ENCODE peak calls at places on chromosomes 3 and 15, in nine cellular contexts. One of them, this sample, is unnamed.

GRCh38 chr3:192869131-192870027 is 48.3 kb downstream of the MB21D2 start:
- DNase-seq in right lobe of liver: no peak
- DNase-seq in brain microvascular endothelial cell: peak; percentile 59
- DNase-seq in fibroblast of lung: peak; percentile 73
- DNase-seq in mammary epithelial cell: no peak
- DNase-seq in spleen: no peak
- DNase-seq in HCT116: no peak
- DNase-seq in psoas muscle: peak; percentile 39
- DNase-seq in heart left ventricle: no peak
- DNase-seq in this sample: no peak

GRCh38 chr3:167066977-167067843 is 312.9 kb downstream of the ZBBX start:
- DNase-seq in right lobe of liver: no peak
- DNase-seq in brain microvascular endothelial cell: no peak
- DNase-seq in fibroblast of lung: no peak
- DNase-seq in mammary epithelial cell: no peak
- DNase-seq in spleen: no peak
- DNase-seq in HCT116: no peak
- DNase-seq in psoas muscle: no peak
- DNase-seq in heart left ventricle: no peak
- DNase-seq in this sample: no peak

GRCh38 chr3:155283092-155284056 is 10.1 kb downstream of the STRIT1 start:
- DNase-seq in right lobe of liver: no peak
- DNase-seq in brain microvascular endothelial cell: no peak
- DNase-seq in fibroblast of lung: no peak
- DNase-seq in mammary epithelial cell: no peak
- DNase-seq in spleen: no peak
- DNase-seq in HCT116: no peak
- DNase-seq in psoas muscle: no peak
- DNase-seq in heart left ventricle: no peak
- DNase-seq in this sample: no peak

GRCh38 chr3:123535580-123535979 is 49.3 kb downstream of the HACD2 start:
- DNase-seq in right lobe of liver: no peak
- DNase-seq in brain microvascular endothelial cell: peak; percentile 70
- DNase-seq in fibroblast of lung: peak; percentile 61
- DNase-seq in mammary epithelial cell: peak; percentile 72
- DNase-seq in spleen: no peak
- DNase-seq in HCT116: no peak
- DNase-seq in psoas muscle: no peak
- DNase-seq in heart left ventricle: no peak
- DNase-seq in this sample: peak; percentile 4

GRCh38 chr15:90851114-90851513 is 17.3 kb upstream of the FURIN start:
- DNase-seq in right lobe of liver: no peak
- DNase-seq in brain microvascular endothelial cell: no peak
- DNase-seq in fibroblast of lung: no peak
- DNase-seq in mammary epithelial cell: no peak
- DNase-seq in spleen: no peak
- DNase-seq in HCT116: no peak
- DNase-seq in psoas muscle: no peak
- DNase-seq in heart left ventricle: no peak
- DNase-seq in this sample: no peak

GRCh38 chr3:66406186-66406585 is 94.6 kb downstream of the LRIG1 start:
- DNase-seq in right lobe of liver: peak; percentile 86
- DNase-seq in brain microvascular endothelial cell: no peak
- DNase-seq in fibroblast of lung: no peak
- DNase-seq in mammary epithelial cell: no peak
- DNase-seq in spleen: no peak
- DNase-seq in HCT116: no peak
- DNase-seq in psoas muscle: no peak
- DNase-seq in heart left ventricle: no peak
- DNase-seq in this sample: no peak

GRCh38 chr3:120524171-120524923 is 71.8 kb upstream of the NDUFB4 start:
- DNase-seq in right lobe of liver: no peak
- DNase-seq in brain microvascular endothelial cell: peak; percentile 14
- DNase-seq in fibroblast of lung: peak; percentile 71
- DNase-seq in mammary epithelial cell: peak; percentile 73
- DNase-seq in spleen: no peak
- DNase-seq in HCT116: no peak
- DNase-seq in psoas muscle: no peak
- DNase-seq in heart left ventricle: no peak
- DNase-seq in this sample: peak; percentile 21

GRCh38 chr15:99441427-99441766 is 124.4 kb upstream of the MEF2A start:
- DNase-seq in right lobe of liver: no peak
- DNase-seq in brain microvascular endothelial cell: no peak
- DNase-seq in fibroblast of lung: no peak
- DNase-seq in mammary epithelial cell: no peak
- DNase-seq in spleen: no peak
- DNase-seq in HCT116: no peak
- DNase-seq in psoas muscle: no peak
- DNase-seq in heart left ventricle: no peak
- DNase-seq in this sample: no peak

GRCh38 chr3:108420926-108421325 is 89.5 kb downstream of the MYH15 start:
- DNase-seq in right lobe of liver: no peak
- DNase-seq in brain microvascular endothelial cell: peak; percentile 24
- DNase-seq in fibroblast of lung: peak; percentile 92
- DNase-seq in mammary epithelial cell: peak; percentile 97
- DNase-seq in spleen: no peak
- DNase-seq in HCT116: no peak
- DNase-seq in psoas muscle: no peak
- DNase-seq in heart left ventricle: no peak
- DNase-seq in this sample: peak; percentile 41

GRCh38 chr3:16945330-16945729 is 60.6 kb downstream of the PLCL2 start:
- DNase-seq in right lobe of liver: no peak
- DNase-seq in brain microvascular endothelial cell: peak; percentile 42
- DNase-seq in fibroblast of lung: peak; percentile 23
- DNase-seq in mammary epithelial cell: no peak
- DNase-seq in spleen: no peak
- DNase-seq in HCT116: no peak
- DNase-seq in psoas muscle: no peak
- DNase-seq in heart left ventricle: no peak
- DNase-seq in this sample: no peak

GRCh38 chr3:148190441-148190990 is 507.2 kb upstream of the AGTR1 start:
- DNase-seq in right lobe of liver: no peak
- DNase-seq in brain microvascular endothelial cell: no peak
- DNase-seq in fibroblast of lung: peak; percentile 52
- DNase-seq in mammary epithelial cell: no peak
- DNase-seq in spleen: no peak
- DNase-seq in HCT116: no peak
- DNase-seq in psoas muscle: no peak
- DNase-seq in heart left ventricle: no peak
- DNase-seq in this sample: no peak

GRCh38 chr3:31250116-31250813 is 282.5 kb upstream of the STT3B start:
- DNase-seq in right lobe of liver: no peak
- DNase-seq in brain microvascular endothelial cell: no peak
- DNase-seq in fibroblast of lung: peak; percentile 18
- DNase-seq in mammary epithelial cell: peak; percentile 48
- DNase-seq in spleen: no peak
- DNase-seq in HCT116: no peak
- DNase-seq in psoas muscle: no peak
- DNase-seq in heart left ventricle: no peak
- DNase-seq in this sample: peak; percentile 25

GRCh38 chr3:16309558-16309957 is 44.5 kb downstream of the OXNAD1 start:
- DNase-seq in right lobe of liver: no peak
- DNase-seq in brain microvascular endothelial cell: peak; percentile 46
- DNase-seq in fibroblast of lung: peak; percentile 86
- DNase-seq in mammary epithelial cell: peak; percentile 82
- DNase-seq in spleen: no peak
- DNase-seq in HCT116: peak; percentile 57
- DNase-seq in psoas muscle: no peak
- DNase-seq in heart left ventricle: no peak
- DNase-seq in this sample: peak; percentile 29

GRCh38 chr15:31327674-31328424 is 1.2 kb downstream of the KLF13 start:
- DNase-seq in right lobe of liver: peak; percentile 88
- DNase-seq in brain microvascular endothelial cell: no peak
- DNase-seq in fibroblast of lung: peak; percentile 18
- DNase-seq in mammary epithelial cell: peak; percentile 28
- DNase-seq in spleen: peak; percentile 96
- DNase-seq in HCT116: no peak
- DNase-seq in psoas muscle: peak; percentile 56
- DNase-seq in heart left ventricle: peak; percentile 89
- DNase-seq in this sample: no peak

GRCh38 chr3:165607221-165607620 is 230.0 kb downstream of the BCHE start:
- DNase-seq in right lobe of liver: no peak
- DNase-seq in brain microvascular endothelial cell: no peak
- DNase-seq in fibroblast of lung: no peak
- DNase-seq in mammary epithelial cell: no peak
- DNase-seq in spleen: no peak
- DNase-seq in HCT116: no peak
- DNase-seq in psoas muscle: no peak
- DNase-seq in heart left ventricle: no peak
- DNase-seq in this sample: no peak
- H3K36me3 ChIP-seq in right lobe of liver: no peaks in the 10 kb centered on the region
- H3K36me3 ChIP-seq in brain microvascular endothelial cell: no peaks in the 10 kb centered on the region
- H3K36me3 ChIP-seq in fibroblast of lung: no peaks in the 10 kb centered on the region
- H3K36me3 ChIP-seq in mammary epithelial cell: no peaks in the 10 kb centered on the region
- H3K36me3 ChIP-seq in spleen: no peaks in the 10 kb centered on the region
- H3K36me3 ChIP-seq in HCT116: no peaks in the 10 kb centered on the region
- H3K36me3 ChIP-seq in psoas muscle: no peaks in the 10 kb centered on the region
- H3K36me3 ChIP-seq in heart left ventricle: no peaks in the 10 kb centered on the region
- H3K36me3 ChIP-seq in this sample: no peaks in the 10 kb centered on the region

GRCh38 chr3:186930143-186930638 is at the start of gene ST6GAL1:
- DNase-seq in right lobe of liver: peak; percentile 76
- DNase-seq in brain microvascular endothelial cell: peak; percentile 49
- DNase-seq in fibroblast of lung: peak; percentile 59
- DNase-seq in mammary epithelial cell: peak; percentile 58
- DNase-seq in spleen: peak; percentile 97
- DNase-seq in HCT116: peak; percentile 29
- DNase-seq in psoas muscle: peak; percentile 74
- DNase-seq in heart left ventricle: peak; percentile 87
- DNase-seq in this sample: no peak
- TF ChIP-seq CTCF in right lobe of liver: peak; percentile 20
- TF ChIP-seq CTCF in brain microvascular endothelial cell: peak; percentile 60
- TF ChIP-seq CTCF in fibroblast of lung: peak; percentile 50
- TF ChIP-seq CTCF in mammary epithelial cell: peak; percentile 11
- TF ChIP-seq CTCF in spleen: no peak
- TF ChIP-seq CTCF in HCT116: peak; percentile 19
- TF ChIP-seq CTCF in psoas muscle: peak; percentile 49
- TF ChIP-seq CTCF in heart left ventricle: peak; percentile 38
- TF ChIP-seq CTCF in this sample: peak; percentile 70

GRCh38 chr3:101635345-101635744 is 41.6 kb downstream of the ZBTB11 start:
- DNase-seq in right lobe of liver: no peak
- DNase-seq in brain microvascular endothelial cell: no peak
- DNase-seq in fibroblast of lung: no peak
- DNase-seq in mammary epithelial cell: no peak
- DNase-seq in spleen: peak; percentile 6
- DNase-seq in HCT116: no peak
- DNase-seq in psoas muscle: no peak
- DNase-seq in heart left ventricle: no peak
- DNase-seq in this sample: no peak

GRCh38 chr3:101635954-101636798 is 40.8 kb downstream of the ZBTB11 start:
- DNase-seq in right lobe of liver: no peak
- DNase-seq in brain microvascular endothelial cell: peak; percentile 37
- DNase-seq in fibroblast of lung: peak; percentile 15
- DNase-seq in mammary epithelial cell: peak; percentile 37
- DNase-seq in spleen: peak; percentile 84
- DNase-seq in HCT116: peak; percentile 27
- DNase-seq in psoas muscle: peak; percentile 38
- DNase-seq in heart left ventricle: no peak
- DNase-seq in this sample: no peak

GRCh38 chr3:101633186-101633585 is 43.7 kb downstream of the ZBTB11 start:
- DNase-seq in right lobe of liver: no peak
- DNase-seq in brain microvascular endothelial cell: no peak
- DNase-seq in fibroblast of lung: no peak
- DNase-seq in mammary epithelial cell: no peak
- DNase-seq in spleen: peak; percentile 42
- DNase-seq in HCT116: no peak
- DNase-seq in psoas muscle: no peak
- DNase-seq in heart left ventricle: no peak
- DNase-seq in this sample: no peak

GRCh38 chr3:101632586-101632985 is 44.3 kb downstream of the ZBTB11 start:
- DNase-seq in right lobe of liver: no peak
- DNase-seq in brain microvascular endothelial cell: no peak
- DNase-seq in fibroblast of lung: no peak
- DNase-seq in mammary epithelial cell: no peak
- DNase-seq in spleen: peak; percentile 46
- DNase-seq in HCT116: no peak
- DNase-seq in psoas muscle: no peak
- DNase-seq in heart left ventricle: no peak
- DNase-seq in this sample: no peak

DNA sequence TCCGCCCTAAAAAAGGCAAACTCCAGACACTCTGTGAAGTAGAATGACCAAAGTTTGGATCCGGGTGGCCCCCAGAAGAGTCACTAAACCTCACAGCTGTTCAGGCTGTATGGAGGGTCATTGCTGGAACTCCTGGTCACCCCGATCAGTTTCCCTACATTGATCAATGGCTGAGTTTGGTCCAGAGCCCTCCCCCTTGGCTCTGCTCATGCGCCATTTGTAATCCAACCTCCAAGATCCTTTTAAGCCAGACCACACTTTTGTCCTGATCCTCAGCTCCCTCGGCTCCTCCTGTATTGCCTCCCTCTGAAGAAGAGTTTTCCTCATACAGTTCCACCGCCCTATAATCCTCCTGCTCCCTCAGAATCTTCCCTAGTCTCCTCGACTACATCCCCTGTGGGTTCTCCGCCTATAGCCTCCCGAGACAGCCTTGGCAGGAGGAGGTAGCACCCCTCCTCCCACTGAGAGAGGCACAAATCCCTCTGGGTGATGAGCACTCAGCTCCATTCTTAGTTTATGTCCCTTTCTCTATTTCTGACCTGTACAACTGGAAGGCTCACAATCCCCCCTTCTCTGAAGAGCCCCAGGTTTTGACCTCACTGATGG is 42.2 kb downstream of the ZBTB11 start:
- DNase-seq in right lobe of liver: no peak
- DNase-seq in brain microvascular endothelial cell: no peak
- DNase-seq in fibroblast of lung: no peak
- DNase-seq in mammary epithelial cell: no peak
- DNase-seq in spleen: peak; percentile 31
- DNase-seq in HCT116: no peak
- DNase-seq in psoas muscle: no peak
- DNase-seq in heart left ventricle: no peak
- DNase-seq in this sample: no peak
- H3K4me3 ChIP-seq in right lobe of liver: no peak overlapping the region
- H3K4me3 ChIP-seq in brain microvascular endothelial cell: no peak overlapping the region
- H3K4me3 ChIP-seq in fibroblast of lung: no peak overlapping the region
- H3K4me3 ChIP-seq in mammary epithelial cell: no peak overlapping the region
- H3K4me3 ChIP-seq in spleen: no peak overlapping the region
- H3K4me3 ChIP-seq in HCT116: no peak overlapping the region
- H3K4me3 ChIP-seq in psoas muscle: no peak overlapping the region
- H3K4me3 ChIP-seq in heart left ventricle: no peak overlapping the region
- H3K4me3 ChIP-seq in this sample: no peak overlapping the region

DNA sequence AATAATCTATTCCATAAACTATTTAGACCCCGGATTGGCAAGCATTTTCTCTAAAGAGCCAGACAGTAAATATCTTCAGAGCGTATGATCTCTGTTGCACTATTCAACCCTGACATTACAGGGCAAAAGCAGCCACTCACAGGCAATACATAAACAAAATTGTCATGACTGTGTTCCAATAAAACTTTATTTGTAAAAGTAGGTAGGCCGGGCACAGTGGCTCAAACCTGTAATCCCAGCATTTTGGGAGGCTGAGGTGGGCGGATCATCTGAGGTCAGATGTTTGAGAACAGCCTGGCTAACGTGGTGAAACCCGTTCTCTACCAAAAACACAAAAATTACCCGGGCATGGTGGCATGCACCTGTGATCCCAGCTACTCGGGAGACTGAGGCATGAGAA is 66.5 kb downstream of the ADAMTS9 start:
- DNase-seq in right lobe of liver: no peak
- DNase-seq in brain microvascular endothelial cell: no peak
- DNase-seq in fibroblast of lung: no peak
- DNase-seq in mammary epithelial cell: no peak
- DNase-seq in spleen: no peak
- DNase-seq in HCT116: no peak
- DNase-seq in psoas muscle: no peak
- DNase-seq in heart left ventricle: no peak
- DNase-seq in this sample: no peak
- H3K36me3 ChIP-seq in right lobe of liver: no peaks in the 10 kb centered on the region
- H3K36me3 ChIP-seq in brain microvascular endothelial cell: no peaks in the 10 kb centered on the region
- H3K36me3 ChIP-seq in fibroblast of lung: no peaks in the 10 kb centered on the region
- H3K36me3 ChIP-seq in mammary epithelial cell: no peaks in the 10 kb centered on the region
- H3K36me3 ChIP-seq in spleen: peaks cover 16% of the 10 kb centered on the region
- H3K36me3 ChIP-seq in HCT116: no peaks in the 10 kb centered on the region
- H3K36me3 ChIP-seq in psoas muscle: peaks cover 19% of the 10 kb centered on the region
- H3K36me3 ChIP-seq in heart left ventricle: peaks cover 52% of the 10 kb centered on the region
- H3K36me3 ChIP-seq in this sample: peaks cover 1% of the 10 kb centered on the region

This sample was measured in kidney epithelial cell.